ENCODE peak calls at places on chromosomes 3 and 15, in four cellular contexts. W is endothelial cell of umbilical vein; G is stimulated activated effector memory CD8-positive, alpha-beta T cell treated with anti-CD3 and anti-CD28 coated beads, Interleukin-12 subunit alpha, Interleukin-12 subunit beta, amount 100 ng/mL, for 72 hours; B is left lobe of liver. Z is an unnamed sample.
A peak's percentile ranks its signal among the peaks of the same experiment; 100 is the strongest.

GRCh38 chr3:173584093-173584833 is 186.7 kb downstream of the NLGN1 start:
- DNase-seq in W (peak; percentile 84), B (no peak), G (no peak), Z (no peak)

GRCh38 chr3:43285644-43286043 is 696 bp upstream of the SNRK start:
- DNase-seq in W (no peak), B (no peak), G (no peak), Z (no peak)

GRCh38 chr15:35958021-35958420 is 412.1 kb upstream of the DPH6 start:
- DNase-seq in W (no peak), B (no peak), G (no peak), Z (no peak)

GRCh38 chr3:14431556-14431927 is 29.1 kb downstream of the SLC6A6 start:
- DNase-seq in B (no peak), W (no peak), G (no peak), Z (no peak)

GRCh38 chr3:34780973-34781372 is 858.4 kb upstream of the ARPP21 start:
- DNase-seq in B (no peak), W (no peak), G (no peak), Z (no peak)

GRCh38 chr3:191358929-191359328 is 28.6 kb upstream of the UTS2B start:
- DNase-seq in B (no peak), G (no peak), W (no peak), Z (no peak)

GRCh38 chr15:57259511-57260143 is 116.7 kb upstream of the CGNL1 start:
- DNase-seq in G (no peak), W (no peak), B (no peak), Z (no peak)

GRCh38 chr3:16883057-16883725 is 1.6 kb upstream of the PLCL2 start:
- DNase-seq in G (no peak), W (no peak), B (no peak), Z (no peak)

GRCh38 chr3:71702131-71703024 is 22.8 kb downstream of the EIF4E3 start:
- DNase-seq in B (no peak), G (no peak), W (peak; percentile 89), Z (no peak)

GRCh38 chr3:163951397-163951987 is 1126.8 kb downstream of the SI start:
- DNase-seq in B (no peak), G (no peak), W (no peak), Z (no peak)

GRCh38 chr3:23113455-23114171 is 89.5 kb upstream of the UBE2E2 start:
- DNase-seq in B (no peak), G (no peak), W (no peak), Z (no peak)

GRCh38 chr3:52006820-52007133 is 11.1 kb upstream of the RPL29 start:
- DNase-seq in B (no peak), W (no peak), G (no peak), Z (no peak)

GRCh38 chr3:159151130-159151529 is 349.3 kb downstream of the MFSD1 start:
- DNase-seq in B (no peak), G (no peak), W (no peak), Z (no peak)

GRCh38 chr15:78850926-78851600 is 21.6 kb upstream of the MORF4L1 start:
- DNase-seq in G (no peak), W (no peak), B (no peak), Z (no peak)

GRCh38 chr3:58434990-58435389 is 1.4 kb upstream of the PDHB start:
- DNase-seq in W (no peak), G (no peak), B (no peak), Z (no peak)

GRCh38 chr3:115245899-115246298 is 98.8 kb upstream of the ZBTB20 start:
- DNase-seq in B (no peak), W (no peak), G (no peak), Z (no peak)

GRCh38 chr3:149448331-149448831 is 26.1 kb upstream of the TM4SF4 start:
- DNase-seq in B (no peak), W (peak; percentile 40), G (no peak), Z (no peak)

GRCh38 chr15:89496155-89497098 is at the start of gene RHCG:
- DNase-seq in W (peak; percentile 52), G (no peak), B (peak; percentile 47), Z (no peak)